ENCODE peak calls at places on chromosomes 13 and 19, in six cellular contexts. T is pancreas; B is transverse colon; C is kidney; E is CD4-positive, CD25-positive, alpha-beta regulatory T cell; L is upper lobe of left lung. M is an unnamed sample. For H3K9me3 and H3K4me1, the result is how much of the 10 kb centered on the place peaks cover.

GRCh38 chr13:112892759-112893569 is 76.0 kb upstream of the MCF2L start:
- DNase-seq in T (peak), L (no peak), E (no peak), C (peak), B (peak), M (no peak)

GRCh38 chr19:5600797-5601196 is 21.8 kb downstream of the SAFB2 start:
- DNase-seq in L (no peak), T (no peak), B (no peak), E (no peak), C (no peak), M (no peak)

GRCh38 chr19:36508325-36508724 is 19.0 kb upstream of the ZNF566 start:
- DNase-seq in T (no peak), E (no peak), L (no peak), C (no peak), B (no peak), M (no peak)

GRCh38 chr19:48638831-48639381 is 1.7 kb upstream of the DBP start:
- DNase-seq in B (peak), E (peak), T (peak), C (peak), L (no peak), M (no peak)

GRCh38 chr13:76852991-76853390 is 33.2 kb downstream of the KCTD12 start:
- DNase-seq in L (no peak), B (no peak), E (no peak), C (no peak), T (no peak), M (no peak)

GRCh38 chr19:11848594-11849263 is at the start of gene ZNF439:
- DNase-seq in C (peak), E (peak), B (peak), L (peak), T (peak), M (peak)

GRCh38 chr19:1649706-1650626 is 2.4 kb downstream of the TCF3 start:
- DNase-seq in B (no peak), L (no peak), T (no peak), E (no peak), C (no peak), M (no peak)

GRCh38 chr13:19927117-19927734 is 31.3 kb upstream of the ZMYM2 start:
- DNase-seq in L (no peak), C (no peak), T (no peak), B (no peak), E (peak), M (no peak)

GRCh38 chr19:8611890-8612806 is 1.6 kb upstream of the ADAMTS10 start:
- DNase-seq in L (no peak), B (peak), C (peak), T (no peak), E (no peak), M (peak)

GRCh38 chr19:7598180-7598579 is 2.5 kb downstream of the CAMSAP3 start:
- DNase-seq in C (no peak), E (no peak), B (no peak), L (no peak), T (no peak), M (no peak)

GRCh38 chr13:101454767-101455166 is 2.3 kb downstream of the ITGBL1 start:
- DNase-seq in E (no peak), L (no peak), C (no peak), B (no peak), T (no peak), M (no peak)

GRCh38 chr13:20475927-20476691 is 49.5 kb downstream of the CRYL1 start:
- DNase-seq in L (peak), T (peak), B (peak), C (no peak), E (peak), M (no peak)

GRCh38 chr19:2533686-2534085 is 57.8 kb downstream of the GADD45B start:
- DNase-seq in L (no peak), E (no peak), B (no peak), C (no peak), T (no peak), M (no peak)

GRCh38 chr13:101911752-101912151 is 459.3 kb downstream of the ITGBL1 start:
- DNase-seq in E (no peak), T (no peak), C (no peak), L (no peak), B (no peak), M (no peak)

GRCh38 chr13:40328091-40328490 is 338.4 kb downstream of the FOXO1 start:
- DNase-seq in E (no peak), T (no peak), L (no peak), B (no peak), C (no peak), M (no peak)

GRCh38 chr19:5823579-5824281 is 15.8 kb downstream of the FUT6 start:
- DNase-seq in T (no peak), C (no peak), B (peak), E (no peak), L (peak), M (no peak)

GRCh38 chr13:45051315-45051714 is 62.0 kb downstream of the GPALPP1 start:
- DNase-seq in B (no peak), L (no peak), C (no peak), E (no peak), T (no peak), M (no peak)

GRCh38 chr19:3625996-3626472 is 556 bp downstream of the CACTIN start:
- DNase-seq in L (no peak), E (no peak), C (no peak), T (no peak), B (no peak), M (no peak)

GRCh38 chr19:50272263-50272897 is 56.8 kb downstream of the KCNC3 start:
- DNase-seq in L (no peak), T (no peak), C (peak), B (no peak), E (no peak), M (no peak)

GRCh38 chr13:60756306-60756705 is 359.3 kb downstream of the TDRD3 start:
- DNase-seq in L (no peak), E (no peak), C (no peak), B (no peak), T (no peak), M (no peak)

GRCh38 chr19:23787106-23787505 is 28.4 kb upstream of the ZNF681 start:
- DNase-seq in L (peak), C (no peak), T (no peak), B (peak), E (no peak), M (no peak)

GRCh38 chr19:2728783-2729387 is 7.7 kb upstream of the DIRAS1 start:
- DNase-seq in T (no peak), L (no peak), B (no peak), C (no peak), E (no peak), M (no peak)

GRCh38 chr19:16363133-16363851 is 38.7 kb downstream of the KLF2 start:
- DNase-seq in T (peak), B (peak), L (peak), C (peak), E (no peak), M (no peak)

GRCh38 chr19:14505488-14506239 is 9.7 kb upstream of the GIPC1 start:
- DNase-seq in T (no peak), C (peak), B (peak), L (peak), E (peak), M (peak)

GRCh38 chr19:8491574-8491973 is 10.9 kb downstream of the PRAM1 start:
- DNase-seq in T (no peak), B (no peak), L (no peak), E (no peak), C (peak), M (no peak)

GRCh38 chr13:64810701-64811258 is 2419.4 kb downstream of the PCDH9 start:
- DNase-seq in L (no peak), T (no peak), C (no peak), B (no peak), E (no peak), M (no peak)

GRCh38 chr19:7257148-7258041 is 36.8 kb downstream of the INSR start:
- DNase-seq in T (peak), E (no peak), B (peak), L (peak), C (no peak), M (no peak)

GRCh38 chr19:44690131-44690440 is 8.9 kb upstream of the CEACAM16 start:
- DNase-seq in C (no peak), E (no peak), T (no peak), L (no peak), B (no peak), M (no peak)

GRCh38 chr13:50123862-50124535 is 108.8 kb downstream of the KCNRG start:
- DNase-seq in B (peak), E (no peak), T (peak), L (peak), C (peak), M (peak)

GRCh38 chr13:80945328-80945727 is 604.4 kb upstream of the SPRY2 start:
- DNase-seq in B (no peak), E (no peak), C (no peak), T (no peak), L (no peak), M (no peak)

GRCh38 chr19:49820125-49820524 is 2.0 kb downstream of the MED25 start:
- DNase-seq in T (peak), L (no peak), C (no peak), B (no peak), E (no peak), M (no peak)

GRCh38 chr13:42355841-42356575 is 84.1 kb downstream of the AKAP11 start:
- DNase-seq in T (no peak), B (no peak), E (no peak), C (no peak), L (no peak), M (no peak)

GRCh38 chr19:30596813-30597399 is 224.7 kb downstream of the ZNF536 start:
- DNase-seq in T (no peak), L (no peak), C (no peak), B (no peak), E (no peak), M (no peak)

GRCh38 chr13:73521291-73521626 is 462.5 kb downstream of the KLF5 start:
- DNase-seq in E (peak), L (no peak), T (no peak), B (no peak), C (no peak), M (no peak)

GRCh38 chr19:49165865-49166301 is 8.3 kb downstream of the TRPM4 start:
- DNase-seq in C (no peak), E (no peak), T (no peak), B (peak), L (no peak), M (no peak)

GRCh38 chr19:56159616-56160271 is 16.1 kb upstream of the GALP start:
- DNase-seq in C (no peak), E (no peak), T (no peak), B (no peak), L (no peak), M (no peak)

GRCh38 chr19:46963093-46963734 is 56.4 kb upstream of the NPAS1 start:
- DNase-seq in T (no peak), C (peak), E (no peak), L (no peak), B (no peak), M (no peak)

GRCh38 chr19:5130371-5131030 is 161.6 kb downstream of the KDM4B start:
- DNase-seq in T (peak), E (peak), L (no peak), C (no peak), B (peak), M (no peak)

GRCh38 chr13:25051065-25051464 is 44.9 kb upstream of the PABPC3 start:
- DNase-seq in B (no peak), L (no peak), C (no peak), E (no peak), T (no peak), M (no peak)

GRCh38 chr13:107339209-107339608 is 771.3 kb upstream of the ARGLU1 start:
- DNase-seq in L (no peak), B (no peak), E (no peak), T (no peak), C (no peak), M (no peak)

DNA sequence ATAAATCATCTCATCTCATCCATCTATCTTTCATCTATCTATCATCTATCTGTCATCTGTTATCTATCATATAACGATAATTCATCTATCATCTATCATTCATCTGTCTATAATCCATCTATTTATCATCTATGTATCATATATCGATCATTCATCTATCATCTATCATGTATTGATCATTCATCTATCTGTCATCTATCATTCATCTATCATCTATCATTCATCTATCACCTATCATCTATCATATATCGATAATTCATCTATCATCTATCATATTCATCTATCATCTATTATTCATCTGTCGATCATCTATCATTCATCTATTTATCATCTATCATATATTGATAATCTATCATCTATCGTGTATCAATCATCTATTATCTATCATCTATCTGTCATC is 100.4 kb upstream of the ZNF492 start:
- DNase-seq in L (no peak), E (no peak), T (no peak), C (no peak), B (no peak), M (no peak)
- H3K9me3 ChIP-seq in L (under half), E (under half), T (under half), C (under half), B (under half), M (under half)

DNA sequence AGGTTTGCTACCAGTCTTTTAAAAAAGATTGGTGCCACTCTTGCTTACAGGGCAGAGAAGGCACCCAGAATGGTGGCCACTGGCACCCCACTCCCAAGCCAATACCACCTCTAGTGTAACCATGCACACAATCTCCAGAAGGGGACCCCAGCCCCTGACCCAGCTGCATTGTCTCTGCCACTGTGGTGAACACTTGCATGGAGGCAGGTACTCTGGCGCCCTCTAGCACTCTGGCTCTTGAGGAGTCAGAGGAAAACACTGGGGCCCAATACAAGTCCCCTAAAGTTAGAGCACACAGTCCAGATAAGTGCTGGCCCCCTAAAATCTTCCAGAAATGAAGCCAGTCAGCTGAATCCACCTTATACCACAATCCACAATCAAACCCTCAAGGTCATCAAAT is 6.0 kb downstream of the ERVV-1 start:
- DNase-seq in T (no peak), B (no peak), E (no peak), C (no peak), L (no peak), M (no peak)
- H3K27ac ChIP-seq in T (no peak), B (no peak), E (no peak), C (no peak), L (no peak), M (no peak)

GRCh38 chr13:99663185-99663825 is 162.0 kb downstream of the TM9SF2 start:
- DNase-seq in C (no peak), T (no peak), E (no peak), L (no peak), B (no peak), M (no peak)
- H3K4me1 ChIP-seq in C (under half), T (under half), E (under half), L (under half), B (under half), M (under half)

GRCh38 chr13:99362362-99362761 is 55.2 kb upstream of the GPR183 start:
- DNase-seq in B (no peak), L (no peak), E (no peak), C (no peak), T (no peak), M (no peak)

GRCh38 chr13:99361197-99361596 is 54.0 kb upstream of the GPR183 start:
- DNase-seq in B (no peak), T (no peak), L (no peak), C (no peak), E (peak), M (no peak)

GRCh38 chr13:99366075-99366987 is 59.1 kb upstream of the GPR183 start:
- DNase-seq in E (no peak), B (no peak), C (peak), L (no peak), T (no peak), M (no peak)

GRCh38 chr13:99363391-99363790 is 56.2 kb upstream of the GPR183 start:
- DNase-seq in E (no peak), T (no peak), L (no peak), C (no peak), B (no peak), M (no peak)

GRCh38 chr13:99363949-99364348 is 56.8 kb upstream of the GPR183 start:
- DNase-seq in E (no peak), T (no peak), L (no peak), B (no peak), C (no peak), M (no peak)
- H3K9me3 ChIP-seq in E (under half), T (under half), L (under half), B (under half), C (under half), M (under half)

GRCh38 chr13:75165543-75166230 is 316.3 kb downstream of the TBC1D4 start:
- DNase-seq in E (no peak), C (no peak), T (no peak), L (no peak), B (no peak), M (no peak)
- H3K27ac ChIP-seq in E (no peak), C (no peak), T (no peak), L (no peak), B (no peak), M (no peak)